ENCODE peak calls at places on chromosomes 7 and 10, in seven cellular contexts. X is IMR-90, Z is neuronal stem cell, A is mesendoderm, U is mesenchymal stem cell, J is H1, F is trophoblast cell. M is an unnamed sample.

GRCh38 chr10:43084812-43085211 is 7.9 kb downstream of the RET start:
- DNase-seq in J (no peak), A (peak), U (no peak), X (no peak), Z (no peak), F (no peak), M (no peak)

GRCh38 chr7:79282051-79282694 is 171.3 kb downstream of the MAGI2 start:
- DNase-seq in Z (no peak), J (no peak), X (peak), U (peak), F (peak), A (peak), M (no peak)

GRCh38 chr7:42345478-42346299 is 108.7 kb upstream of the GLI3 start:
- DNase-seq in F (no peak), J (peak), A (no peak), Z (no peak), U (peak), X (no peak), M (peak)

GRCh38 chr7:99393363-99394187 is 14.8 kb downstream of the PDAP1 start:
- DNase-seq in J (peak), U (no peak), X (no peak), F (no peak), A (peak), Z (peak), M (peak)

GRCh38 chr10:79060641-79061255 is 8.0 kb upstream of the ZMIZ1 start:
- DNase-seq in Z (no peak), J (no peak), A (no peak), U (no peak), F (no peak), X (no peak), M (no peak)

GRCh38 chr10:14017380-14017943 is 313.3 kb downstream of the FRMD4A start:
- DNase-seq in A (no peak), F (no peak), X (peak), J (no peak), Z (no peak), U (no peak), M (no peak)

GRCh38 chr7:156002362-156003001 is 190.2 kb upstream of the SHH start:
- DNase-seq in U (no peak), A (no peak), Z (no peak), X (no peak), J (no peak), F (no peak), M (peak)

GRCh38 chr10:97499561-97500296 is 1.0 kb downstream of the UBTD1 start:
- DNase-seq in U (peak), A (peak), J (no peak), F (peak), Z (no peak), X (peak), M (no peak)

GRCh38 chr10:78831457-78831856 is 237.3 kb upstream of the ZMIZ1 start:
- DNase-seq in A (no peak), J (no peak), X (no peak), Z (no peak), U (no peak), F (no peak), M (no peak)

GRCh38 chr10:69729326-69730048 is 72.2 kb upstream of the COL13A1 start:
- DNase-seq in A (no peak), U (no peak), X (no peak), F (no peak), Z (no peak), J (no peak), M (no peak)

GRCh38 chr10:6607187-6607586 is 27.1 kb upstream of the PRKCQ start:
- DNase-seq in F (no peak), Z (no peak), U (no peak), J (no peak), X (no peak), A (no peak), M (no peak)

GRCh38 chr7:11605749-11606148 is 226.2 kb downstream of the THSD7A start:
- DNase-seq in U (no peak), A (no peak), J (no peak), Z (no peak), X (no peak), F (no peak), M (no peak)

GRCh38 chr7:114081606-114082425 is 163.0 kb upstream of the PPP1R3A start:
- DNase-seq in Z (peak), A (peak), U (peak), J (no peak), X (peak), F (no peak), M (no peak)

GRCh38 chr10:71244638-71245419 is 32.5 kb downstream of the UNC5B start:
- DNase-seq in J (no peak), Z (no peak), X (peak), U (peak), F (no peak), A (no peak), M (no peak)

GRCh38 chr7:151838861-151839381 is 38.0 kb downstream of the PRKAG2 start:
- DNase-seq in U (no peak), X (no peak), Z (no peak), A (no peak), F (no peak), J (no peak), M (no peak)

DNA sequence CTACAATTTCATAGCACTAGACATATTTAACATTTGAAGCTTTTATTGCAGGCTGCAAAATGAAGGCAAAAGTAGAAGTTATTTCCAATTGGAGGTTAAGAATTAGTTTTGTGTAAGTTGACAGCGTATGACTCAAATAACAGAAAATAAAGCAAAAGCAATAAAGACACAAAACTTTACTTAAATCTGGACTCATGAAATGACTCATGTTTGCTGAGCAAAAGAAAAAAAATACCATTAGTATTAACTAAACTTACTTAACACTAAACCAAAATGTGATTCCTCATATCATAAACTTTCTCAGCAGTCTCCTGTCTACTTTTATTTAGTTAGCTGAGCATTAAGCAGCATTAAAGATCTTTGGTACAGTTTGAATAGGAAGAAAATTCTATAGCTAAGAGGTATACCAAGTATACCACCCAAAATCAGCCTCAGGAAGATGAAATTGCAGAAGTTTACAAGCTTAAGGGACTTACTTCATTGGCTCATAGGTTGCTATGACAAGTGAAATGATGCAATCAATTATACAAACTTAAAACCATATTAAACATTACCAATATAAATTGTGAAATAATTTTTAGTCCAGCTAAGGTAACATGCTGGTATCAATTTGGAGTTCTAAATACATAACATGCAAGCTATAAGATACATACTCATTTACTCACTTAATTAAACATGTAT is 1131.4 kb downstream of the XPNPEP1 start:
- DNase-seq in U (no peak), X (peak), F (no peak), J (no peak), A (no peak), Z (no peak), M (no peak)
- H2AK5ac ChIP-seq in U (no peak), X (no peak), F (no peak), J (no peak), A (no peak), Z (no peak), M (no peak)

GRCh38 chr7:64494912-64495461 is 67.9 kb downstream of the ZNF680 start:
- DNase-seq in J (no peak), X (no peak), Z (no peak), A (no peak), F (no peak), U (no peak), M (no peak)
- H2AK5ac ChIP-seq in J (no peak), X (no peak), Z (no peak), A (no peak), F (no peak), U (no peak), M (no peak)

DNA sequence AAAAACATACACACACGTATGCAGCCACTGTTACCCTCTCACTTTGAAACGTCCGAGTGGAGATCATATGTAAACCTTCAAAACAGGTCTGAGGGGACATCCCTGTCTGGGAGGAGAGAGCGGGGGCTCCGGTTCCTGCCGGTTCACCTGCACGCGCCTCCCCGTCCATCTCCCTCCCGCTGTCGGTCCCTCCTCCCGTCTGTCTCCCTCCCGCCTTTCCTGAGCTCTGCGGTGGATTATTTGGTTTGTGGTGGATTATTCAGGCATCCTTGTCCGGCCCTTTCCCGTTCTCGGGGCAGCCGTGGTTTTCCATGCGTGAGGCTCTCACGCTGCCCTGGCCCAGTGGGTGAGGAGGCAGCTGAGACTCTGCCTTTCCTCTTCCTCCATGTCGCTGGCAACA is 59.8 kb downstream of the NKX6-2 start:
- DNase-seq in Z (no peak), J (no peak), F (no peak), X (no peak), A (no peak), U (no peak), M (no peak)
- H2AK5ac ChIP-seq in Z (no peak), J (no peak), F (no peak), X (no peak), A (no peak), U (no peak), M (no peak)

DNA sequence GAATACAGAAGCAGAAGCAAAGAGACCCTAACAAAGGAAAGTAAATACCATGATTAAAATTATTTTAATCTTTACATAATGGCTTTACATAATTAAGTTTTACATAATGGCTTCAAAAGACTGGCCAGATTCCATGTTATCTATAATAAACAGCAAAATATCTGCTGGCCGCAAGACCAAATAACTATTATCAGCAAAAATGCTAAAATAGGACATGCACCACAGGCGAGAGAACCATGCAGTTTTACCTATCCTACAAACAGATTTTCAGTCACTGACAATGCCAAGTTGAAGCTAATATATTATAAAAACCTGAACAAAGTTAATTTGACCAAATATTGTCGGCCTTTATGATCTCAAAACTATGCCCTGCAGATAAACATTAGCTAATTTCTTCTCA is 34.2 kb upstream of the ANLN start:
- DNase-seq in Z (no peak), U (no peak), A (no peak), J (no peak), F (no peak), X (no peak), M (no peak)
- H2AK5ac ChIP-seq in Z (no peak), U (no peak), A (no peak), J (no peak), F (no peak), X (no peak), M (no peak)

GRCh38 chr7:158527038-158527437 is 60.6 kb downstream of the PTPRN2 start:
- DNase-seq in J (no peak), X (no peak), A (no peak), F (no peak), U (no peak), Z (no peak), M (no peak)
- H2AK5ac ChIP-seq in J (no peak), X (no peak), A (no peak), F (no peak), U (no peak), Z (peak), M (no peak)

DNA sequence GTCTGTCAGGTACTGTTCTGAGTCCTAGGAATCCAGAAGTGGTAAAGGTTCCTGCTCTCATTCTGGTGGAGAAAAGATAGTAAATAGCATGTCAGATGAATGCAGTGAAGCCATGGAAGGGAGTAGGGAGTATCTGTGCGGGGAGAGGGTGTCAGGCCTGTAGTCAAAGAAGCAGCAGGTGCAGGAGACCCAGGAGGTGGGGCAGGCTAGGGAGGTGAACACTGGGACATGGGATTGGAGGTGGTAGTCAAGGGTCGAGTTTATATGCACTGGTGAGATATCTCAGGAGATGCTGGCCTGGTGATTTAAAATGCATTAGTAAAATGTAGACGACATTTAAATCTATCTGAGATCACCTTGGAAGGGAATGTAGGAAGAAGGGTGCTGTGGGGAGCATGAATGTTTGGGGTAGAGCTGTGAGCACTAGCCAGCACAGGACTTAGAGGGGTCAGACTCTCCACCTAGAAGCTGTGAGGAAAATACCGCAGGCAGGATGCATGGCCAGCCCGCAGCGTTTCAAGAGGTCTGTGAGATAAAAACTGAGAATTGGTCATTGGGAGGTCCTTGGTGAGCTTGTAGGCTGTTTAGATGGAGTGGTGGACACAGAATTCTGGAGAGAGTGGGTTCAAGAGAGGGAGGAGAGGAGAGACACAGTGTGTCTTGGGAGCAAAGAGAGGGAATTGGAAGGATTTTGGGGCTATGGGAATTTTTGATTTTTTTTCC is 6.8 kb downstream of the GTPBP4 start:
- DNase-seq in F (no peak), U (no peak), Z (no peak), J (no peak), A (no peak), X (no peak), M (no peak)
- H2AK5ac ChIP-seq in F (no peak), U (no peak), Z (no peak), J (no peak), A (no peak), X (no peak), M (no peak)

GRCh38 chr10:132153616-132154217 is 33.0 kb upstream of the DPYSL4 start:
- DNase-seq in U (no peak), A (no peak), F (no peak), J (no peak), X (no peak), Z (no peak), M (no peak)
- H2AK5ac ChIP-seq in U (no peak), A (no peak), F (no peak), J (no peak), X (no peak), Z (no peak), M (no peak)

GRCh38 chr10:127453706-127454105 is 95.4 kb upstream of the NPS start:
- DNase-seq in J (no peak), Z (no peak), A (no peak), X (no peak), F (no peak), U (no peak), M (no peak)
- H2AK5ac ChIP-seq in J (no peak), Z (no peak), A (no peak), X (no peak), F (no peak), U (no peak), M (no peak)

GRCh38 chr10:92640110-92640509 is 47.2 kb downstream of the KIF11 start:
- DNase-seq in U (peak), J (no peak), Z (no peak), X (peak), F (no peak), A (no peak), M (no peak)

GRCh38 chr10:92638037-92638436 is 45.1 kb downstream of the KIF11 start:
- DNase-seq in X (no peak), U (no peak), Z (no peak), F (no peak), J (no peak), A (no peak), M (no peak)

DNA sequence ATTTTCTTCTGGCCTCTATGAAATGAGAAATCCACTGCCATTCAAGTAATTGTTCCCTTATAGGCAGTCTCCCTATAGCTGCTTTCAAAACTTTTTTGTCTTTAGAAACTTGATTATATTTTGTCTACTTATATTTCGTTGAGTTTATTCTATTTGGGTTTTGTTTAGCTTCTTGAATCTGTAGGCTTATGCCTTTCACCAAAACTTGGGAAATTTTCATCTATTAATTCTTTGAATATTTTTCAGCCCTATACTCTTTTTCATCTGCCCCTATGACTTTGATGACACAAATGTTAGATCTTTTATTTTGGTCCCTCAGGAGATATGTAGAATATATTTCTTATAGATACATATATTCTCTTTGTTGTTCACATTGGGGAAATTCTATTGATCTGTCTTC is 48.3 kb upstream of the HHEX start:
- DNase-seq in F (no peak), J (no peak), A (no peak), U (no peak), Z (no peak), X (no peak), M (no peak)
- H2AK5ac ChIP-seq in F (no peak), J (no peak), A (no peak), U (no peak), Z (no peak), X (no peak), M (no peak)

M was measured in H9.